ENCODE peak calls at places on chromosomes 5 and 9, in six cellular contexts. K, F, L, H, M and C are unnamed samples.

GRCh38 chr5:14741721-14742426 is 77.4 kb downstream of the OTULIN start:
- DNase-seq in H (no peak), F (no peak), K (no peak), M (no peak), L (no peak), C (no peak)

GRCh38 chr5:95734156-95734555 is 3.0 kb downstream of the RHOBTB3 start:
- DNase-seq in H (peak), L (no peak), F (no peak), K (no peak), M (no peak), C (no peak)

GRCh38 chr5:68285075-68285827 is 69.7 kb downstream of the PIK3R1 start:
- DNase-seq in K (no peak), F (no peak), M (no peak), H (no peak), L (no peak), C (no peak)

GRCh38 chr5:172179032-172179989 is 8.7 kb downstream of the STK10 start:
- DNase-seq in L (no peak), K (no peak), F (no peak), H (no peak), M (peak), C (peak)

GRCh38 chr9:114611516-114612271 is 603 bp downstream of the TMEM268 start:
- DNase-seq in F (no peak), M (no peak), K (peak), L (peak), H (peak), C (peak)

GRCh38 chr9:19286634-19287188 is 56.2 kb downstream of the DENND4C start:
- DNase-seq in H (peak), M (no peak), F (no peak), L (no peak), K (no peak), C (no peak)

GRCh38 chr5:153796527-153796926 is 242.2 kb downstream of the FAM114A2 start:
- DNase-seq in H (no peak), L (no peak), F (no peak), M (no peak), K (no peak), C (no peak)

GRCh38 chr5:122493091-122493775 is 181.2 kb downstream of the SNCAIP start:
- DNase-seq in K (no peak), F (no peak), H (no peak), M (no peak), L (peak), C (no peak)

GRCh38 chr5:160159991-160160826 is 41.0 kb upstream of the PWWP2A start:
- DNase-seq in H (no peak), F (no peak), K (no peak), M (no peak), L (no peak), C (no peak)

GRCh38 chr5:392431-392988 is 50.5 kb upstream of the EXOC3 start:
- DNase-seq in F (no peak), K (peak), H (peak), L (peak), M (peak), C (peak)

GRCh38 chr5:65248896-65249295 is 232.8 kb downstream of the ADAMTS6 start:
- DNase-seq in M (no peak), F (no peak), K (no peak), H (no peak), L (no peak), C (no peak)
- H3K27ac ChIP-seq in M (no peak), F (no peak), K (no peak), H (no peak), L (no peak), C (no peak)

GRCh38 chr5:158876263-158876942 is 223.3 kb downstream of the EBF1 start:
- DNase-seq in H (peak), F (no peak), M (no peak), L (no peak), K (no peak), C (no peak)
- H3K27ac ChIP-seq in H (no peak), F (no peak), M (no peak), L (peak), K (no peak), C (peak)

GRCh38 chr9:134405527-134405926 is 79.3 kb downstream of the RXRA start:
- DNase-seq in F (no peak), K (no peak), H (no peak), L (no peak), M (no peak), C (peak)
- H3K27ac ChIP-seq in F (no peak), K (peak), H (peak), L (peak), M (no peak), C (peak)

GRCh38 chr9:23683021-23683431 is 143.0 kb downstream of the ELAVL2 start:
- DNase-seq in H (no peak), M (no peak), L (no peak), K (peak), F (no peak), C (no peak)
- H3K27ac ChIP-seq in H (no peak), M (no peak), L (no peak), K (peak), F (no peak), C (no peak)

GRCh38 chr5:31995011-31995410 is 179.1 kb downstream of the GOLPH3 start:
- DNase-seq in M (no peak), H (no peak), F (no peak), L (no peak), K (no peak), C (no peak)

GRCh38 chr5:31992377-31992776 is 181.7 kb downstream of the GOLPH3 start:
- DNase-seq in F (no peak), K (no peak), L (no peak), M (no peak), H (no peak), C (no peak)

GRCh38 chr5:31990701-31991110 is 183.4 kb downstream of the GOLPH3 start:
- DNase-seq in F (no peak), K (peak), M (no peak), L (no peak), H (peak), C (peak)

GRCh38 chr5:31995714-31996113 is 178.4 kb downstream of the GOLPH3 start:
- DNase-seq in M (no peak), L (no peak), F (no peak), K (no peak), H (no peak), C (no peak)

DNA sequence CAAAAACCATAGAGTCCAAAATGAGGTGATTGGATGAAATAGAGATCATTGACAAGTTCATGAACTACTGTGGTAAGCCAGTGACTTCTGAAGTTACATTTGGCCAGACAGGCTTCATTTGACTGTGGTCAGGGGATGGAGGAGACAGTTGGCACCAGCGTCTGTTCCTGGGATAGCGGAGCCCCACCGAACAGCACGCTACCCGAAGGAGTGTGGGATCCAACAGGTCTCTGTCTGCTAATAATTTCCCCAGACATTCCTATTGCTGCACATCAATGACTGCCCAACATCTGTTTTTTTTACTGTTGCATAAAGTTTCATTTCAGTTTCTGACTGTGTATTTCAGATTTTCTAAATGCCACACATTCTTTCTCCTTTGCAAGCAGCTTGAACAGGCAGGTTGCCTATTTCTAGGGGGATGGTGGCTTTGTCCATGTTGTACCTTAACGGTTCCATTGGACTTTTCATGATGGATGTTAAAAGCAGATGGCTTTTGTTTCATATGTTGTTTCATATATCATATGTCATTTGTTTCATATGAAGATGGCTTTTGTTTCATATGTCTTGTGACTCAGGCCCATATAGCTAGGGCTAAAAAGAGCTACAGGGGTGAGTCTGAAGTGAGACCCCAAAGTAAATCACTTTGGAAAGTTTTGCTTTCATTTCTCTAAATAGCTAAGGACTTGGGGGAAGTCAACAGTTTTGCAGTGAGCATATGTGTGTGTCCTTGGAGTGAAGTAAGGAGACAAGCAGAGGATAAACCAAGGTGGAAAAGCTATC is 180.7 kb downstream of the GOLPH3 start:
- DNase-seq in H (peak), L (no peak), F (no peak), K (no peak), M (no peak), C (peak)
- H3K27ac ChIP-seq in H (peak), L (no peak), F (no peak), K (no peak), M (no peak), C (no peak)

GRCh38 chr5:137254153-137254552 is 245.0 kb downstream of the SPOCK1 start:
- DNase-seq in F (no peak), K (no peak), M (no peak), H (peak), L (no peak), C (no peak)
- H3K27ac ChIP-seq in F (no peak), K (peak), M (no peak), H (peak), L (no peak), C (peak)

DNA sequence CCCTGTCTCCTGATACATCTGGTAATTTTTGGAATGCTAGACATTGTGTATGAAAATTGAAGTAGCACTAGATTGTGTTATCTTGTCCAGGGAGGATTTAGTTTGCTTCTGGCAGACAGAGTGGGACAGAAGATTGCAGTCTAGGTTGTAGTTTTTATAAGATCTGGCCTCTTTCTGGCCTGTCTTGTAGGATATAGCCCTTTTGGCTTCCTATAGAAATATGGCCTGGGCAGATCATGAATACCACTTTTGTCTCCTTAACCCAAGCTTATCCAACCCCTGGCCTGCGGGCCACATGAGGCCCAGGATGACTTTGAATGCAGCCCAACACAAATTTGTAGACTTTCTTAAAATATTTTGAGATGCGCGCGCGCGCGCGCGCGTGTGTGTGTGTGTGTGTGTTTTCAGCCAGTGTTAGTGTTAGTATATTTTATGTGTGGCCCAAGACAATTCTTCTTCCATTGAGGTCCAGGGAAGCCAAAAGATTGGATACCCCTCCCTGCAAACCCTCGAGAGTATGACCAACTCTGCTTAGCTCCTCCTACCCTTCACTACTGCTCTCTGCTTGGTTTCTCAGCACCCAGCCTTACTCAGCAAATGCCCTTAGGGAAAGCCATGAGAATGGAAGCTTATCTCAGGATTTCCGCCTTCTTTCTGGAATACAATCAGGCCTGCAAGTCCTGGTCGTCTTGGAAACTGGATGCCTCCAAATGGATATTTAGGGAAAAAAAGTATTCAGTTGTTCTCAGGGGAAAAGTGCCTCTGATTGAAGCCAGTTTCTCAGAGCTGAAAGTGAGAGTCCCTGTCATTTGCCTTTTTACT is 26.6 kb downstream of the ANKRD33B start:
- DNase-seq in M (no peak), F (no peak), L (no peak), H (peak), K (no peak), C (no peak)
- H3K27ac ChIP-seq in M (no peak), F (no peak), L (no peak), H (no peak), K (no peak), C (peak)

DNA sequence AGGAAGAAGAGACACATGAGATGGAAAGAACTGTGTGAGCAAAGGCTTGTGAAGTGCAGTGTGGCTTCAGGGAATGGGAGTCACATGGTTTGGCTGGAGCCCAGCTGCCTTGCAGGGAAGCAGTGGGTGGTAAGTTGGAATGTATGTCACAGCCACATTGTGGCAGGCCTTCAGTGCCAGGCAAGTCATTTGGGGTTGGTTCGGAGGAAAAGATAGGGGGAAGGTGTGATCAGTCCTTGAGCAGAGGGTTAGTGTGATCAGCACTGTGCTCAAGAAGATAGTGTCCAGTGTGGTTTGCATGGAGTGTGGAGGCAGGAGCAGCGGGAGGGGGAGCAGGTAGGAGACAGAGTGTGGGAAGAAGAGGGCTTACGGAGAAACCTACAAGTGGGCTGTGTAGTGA is 46.4 kb downstream of the ARHGAP26 start:
- DNase-seq in M (no peak), F (no peak), H (peak), K (peak), L (peak), C (no peak)
- H3K27ac ChIP-seq in M (no peak), F (no peak), H (no peak), K (no peak), L (peak), C (no peak)